ENCODE peak calls at places on chromosomes 1 and 21, in seven cellular contexts. O, N, K, X, G, H and V are unnamed samples.

GRCh38 chr1:114009393-114009792 is 30.1 kb downstream of the OLFML3 start:
- DNase-seq in G (peak), O (peak), H (no peak), K (no peak), X (no peak), N (no peak), V (no peak)

GRCh38 chr1:228259951-228260350 is 52.1 kb downstream of the OBSCN start:
- DNase-seq in H (no peak), N (no peak), X (no peak), G (no peak), O (no peak), K (no peak), V (no peak)

GRCh38 chr1:198528376-198528775 is 12.1 kb downstream of the ATP6V1G3 start:
- DNase-seq in N (no peak), H (no peak), G (peak), X (no peak), K (no peak), O (peak), V (no peak)

GRCh38 chr1:14924455-14925325 is 228.9 kb upstream of the TMEM51 start:
- DNase-seq in N (peak), G (peak), K (peak), X (no peak), H (no peak), O (peak), V (peak)

GRCh38 chr1:116458695-116459094 is 85.7 kb downstream of the ATP1A1 start:
- DNase-seq in G (no peak), K (no peak), N (no peak), O (no peak), H (no peak), X (no peak), V (no peak)

GRCh38 chr1:34684246-34684645 is 70.6 kb upstream of the GJB5 start:
- DNase-seq in N (no peak), H (no peak), G (no peak), O (no peak), K (no peak), X (no peak), V (peak)

GRCh38 chr1:28172690-28173150 is 3.8 kb downstream of the PTAFR start:
- DNase-seq in X (no peak), O (no peak), G (peak), K (no peak), N (peak), H (no peak), V (peak)

GRCh38 chr1:167401260-167401873 is 117.0 kb downstream of the CD247 start:
- DNase-seq in G (peak), X (peak), N (peak), K (no peak), O (peak), H (peak), V (peak)

GRCh38 chr1:27166351-27166802 is 11.5 kb upstream of the SLC9A1 start:
- DNase-seq in G (no peak), X (no peak), O (peak), H (no peak), N (no peak), K (no peak), V (no peak)

GRCh38 chr1:229841230-229841629 is 215.2 kb downstream of the URB2 start:
- DNase-seq in O (no peak), K (no peak), G (no peak), N (no peak), X (no peak), H (no peak), V (no peak)

GRCh38 chr1:22285545-22286396 is 142.9 kb upstream of the WNT4 start:
- DNase-seq in H (no peak), N (no peak), O (no peak), X (no peak), G (no peak), K (no peak), V (no peak)

GRCh38 chr1:2981388-2981787 is 39.9 kb upstream of the ACTRT2 start:
- DNase-seq in N (no peak), H (no peak), K (no peak), G (no peak), O (no peak), X (no peak), V (no peak)

GRCh38 chr1:153506831-153507413 is 28.9 kb downstream of the S100A6 start:
- DNase-seq in K (peak), O (peak), X (no peak), G (peak), H (no peak), N (no peak), V (no peak)

GRCh38 chr1:225694151-225694603 is 41.3 kb upstream of the ENAH start:
- DNase-seq in H (no peak), N (no peak), G (peak), X (no peak), K (peak), O (peak), V (no peak)

GRCh38 chr1:25890249-25891034 is 14.9 kb upstream of the PAQR7 start:
- DNase-seq in G (peak), N (no peak), K (no peak), H (no peak), X (no peak), O (peak), V (no peak)

GRCh38 chr1:230285351-230285750 is 140.8 kb downstream of the PGBD5 start:
- DNase-seq in H (no peak), K (no peak), N (no peak), G (no peak), O (no peak), X (no peak), V (no peak)

GRCh38 chr1:20717452-20718342 is at the start of gene KIF17:
- DNase-seq in X (no peak), O (peak), N (peak), H (peak), G (peak), K (peak), V (peak)

GRCh38 chr21:45075606-45076244 is 1.3 kb downstream of the ADARB1 start:
- DNase-seq in X (no peak), K (no peak), O (no peak), N (no peak), G (peak), H (no peak), V (no peak)

GRCh38 chr1:244970661-244971523 is 106.5 kb upstream of the HNRNPU start:
- DNase-seq in X (peak), H (peak), G (peak), O (peak), N (peak), K (peak), V (peak)